ENCODE peak calls at places on chromosomes 2 and 18, in eight cellular contexts. N is activated T-helper 9 cell treated with anti-CD3 and anti-CD28 coated beads, Interleukin-2, amount 50 U/mL, for 16 hours; Z is NCI-H2081; P is RKO; E is ovary; Q is HTR-8/SVneo; K is GM23338; B is GF-D8. U is an unnamed sample.

GRCh38 chr18:69161383-69162028 is 239.2 kb upstream of the DOK6 start:
- DNase-seq in N (no peak), Z (no peak), P (no peak), E (no peak), Q (no peak), K (no peak), B (no peak), U (peak; percentile 1)

GRCh38 chr2:31555967-31556706 is 24.6 kb downstream of the SRD5A2 start:
- DNase-seq in N (no peak), Z (no peak), P (no peak), E (no peak), Q (no peak), K (no peak), B (no peak), U (no peak)

GRCh38 chr18:73340135-73340934 is 472.5 kb upstream of the NETO1 start:
- DNase-seq in N (no peak), Z (no peak), P (no peak), E (no peak), Q (no peak), K (no peak), B (no peak), U (peak; percentile 61)

GRCh38 chr2:172629586-172629985 is 73.7 kb downstream of the PDK1 start:
- DNase-seq in N (no peak), Z (no peak), P (no peak), E (no peak), Q (no peak), K (no peak), B (no peak), U (no peak)

GRCh38 chr2:226475650-226476049 is 324.0 kb downstream of the IRS1 start:
- DNase-seq in N (no peak), Z (no peak), P (peak; percentile 2), E (no peak), Q (peak; percentile 45), K (peak; percentile 7), B (no peak), U (peak; percentile 71)

GRCh38 chr2:36468463-36469266 is 113.1 kb downstream of the CRIM1 start:
- DNase-seq in N (no peak), Z (no peak), P (no peak), E (no peak), Q (no peak), K (no peak), B (no peak), U (no peak)

GRCh38 chr2:189178007-189178406 is 1.6 kb downstream of the COL5A2 start:
- DNase-seq in N (no peak), Z (no peak), P (no peak), E (no peak), Q (no peak), K (no peak), B (no peak), U (no peak)

GRCh38 chr2:135676031-135676430 is 65.6 kb upstream of the UBXN4 start:
- DNase-seq in N (no peak), Z (no peak), P (no peak), E (no peak), Q (no peak), K (no peak), B (no peak), U (peak; percentile 29)

GRCh38 chr18:51193621-51194287 is 3.7 kb downstream of the MEX3C start:
- DNase-seq in N (no peak), Z (no peak), P (peak; percentile 51), E (no peak), Q (no peak), K (no peak), B (no peak), U (no peak)

GRCh38 chr2:54255230-54256090 is 569 bp downstream of the TSPYL6 start:
- DNase-seq in N (no peak), Z (no peak), P (no peak), E (no peak), Q (no peak), K (no peak), B (no peak), U (no peak)

GRCh38 chr2:25521665-25522387 is 151.6 kb downstream of the DTNB start:
- DNase-seq in N (no peak), Z (peak; percentile 79), P (peak; percentile 76), E (no peak), Q (peak; percentile 65), K (peak; percentile 72), B (peak; percentile 37), U (peak; percentile 61)

GRCh38 chr18:3869848-3870247 is 419.9 kb downstream of the TGIF1 start:
- DNase-seq in N (no peak), Z (peak; percentile 59), P (peak; percentile 50), E (no peak), Q (peak; percentile 24), K (peak; percentile 74), B (peak; percentile 18), U (peak; percentile 48)

GRCh38 chr2:97718051-97718882 is 4.9 kb downstream of the ZAP70 start:
- DNase-seq in N (peak; percentile 56), Z (no peak), P (no peak), E (no peak), Q (no peak), K (no peak), B (peak; percentile 70), U (no peak)

GRCh38 chr2:137929504-137929886 is 34.8 kb upstream of the HNMT start:
- DNase-seq in N (no peak), Z (peak; percentile 7), P (no peak), E (no peak), Q (no peak), K (no peak), B (no peak), U (no peak)

GRCh38 chr2:225773143-225773542 is 373.6 kb downstream of the NYAP2 start:
- DNase-seq in N (no peak), Z (no peak), P (no peak), E (no peak), Q (no peak), K (no peak), B (no peak), U (no peak)

GRCh38 chr2:180938419-180938818 is 42.0 kb upstream of the UBE2E3 start:
- DNase-seq in N (no peak), Z (no peak), P (no peak), E (no peak), Q (no peak), K (no peak), B (no peak), U (peak; percentile 3)

GRCh38 chr18:48761582-48761981 is 189.2 kb downstream of the SMAD7 start:
- DNase-seq in N (no peak), Z (no peak), P (no peak), E (no peak), Q (no peak), K (no peak), B (no peak), U (no peak)

GRCh38 chr2:70111752-70112591 is 24.7 kb downstream of the PCBP1 start:
- DNase-seq in N (no peak), Z (no peak), P (no peak), E (peak; percentile 14), Q (no peak), K (no peak), B (no peak), U (no peak)

GRCh38 chr2:94964193-94964592 is 61.3 kb upstream of the MAL start:
- DNase-seq in N (no peak), Z (no peak), P (no peak), E (no peak), Q (no peak), K (no peak), B (no peak), U (no peak)